ENCODE peak calls at places on chromosome 15, in nine cellular contexts. K is sigmoid colon, C is PC-3, T is IMR-90, D is cardiac muscle cell, I is mucosa of descending colon, F is OCI-LY7, E is lower lobe of right lung, W is vagina. X is an unnamed sample.

GRCh38 chr15:100131321-100132224 is 210.2 kb downstream of the ADAMTS17 start:
- DNase-seq in D (peak; percentile 75), F (no peak), I (peak; percentile 27), E (peak; percentile 62), T (peak; percentile 39), C (peak; percentile 56), K (no peak), W (no peak), X (peak; percentile 78)

GRCh38 chr15:78211189-78211921 is 23.0 kb downstream of the ACSBG1 start:
- DNase-seq in C (no peak), F (no peak), D (peak; percentile 42), I (no peak), E (no peak), K (no peak), T (no peak), W (peak; percentile 16), X (peak; percentile 14)

GRCh38 chr15:58147151-58147550 is 9.0 kb downstream of the AQP9 start:
- DNase-seq in D (no peak), K (no peak), F (no peak), W (no peak), C (no peak), T (no peak), I (no peak), E (no peak), X (no peak)

GRCh38 chr15:31296304-31297220 is 30.1 kb upstream of the KLF13 start:
- DNase-seq in T (no peak), K (peak; percentile 68), W (peak; percentile 93), D (no peak), E (peak; percentile 76), C (peak; percentile 90), I (peak; percentile 70), F (no peak), X (peak; percentile 69)

GRCh38 chr15:99452010-99452409 is 113.8 kb upstream of the MEF2A start:
- DNase-seq in W (peak; percentile 49), K (peak; percentile 61), C (no peak), F (no peak), E (no peak), I (no peak), T (no peak), D (no peak), X (peak; percentile 18)

GRCh38 chr15:29159771-29160455 is 109.7 kb downstream of the NSMCE3 start:
- DNase-seq in C (no peak), K (no peak), T (no peak), D (no peak), W (no peak), E (no peak), I (no peak), F (no peak), X (no peak)

GRCh38 chr15:97904196-97904572 is 56.3 kb upstream of the ARRDC4 start:
- DNase-seq in C (peak; percentile 62), T (peak; percentile 44), K (peak; percentile 88), I (peak; percentile 87), E (peak; percentile 76), W (no peak), D (peak; percentile 74), F (peak; percentile 2), X (peak; percentile 87)

GRCh38 chr15:71295242-71296031 is 180.2 kb downstream of the THSD4 start:
- DNase-seq in W (no peak), C (peak; percentile 98), F (no peak), T (peak; percentile 100), K (no peak), D (peak; percentile 90), I (no peak), E (no peak), X (no peak)

GRCh38 chr15:77513226-77513625 is 92.5 kb downstream of the HMG20A start:
- DNase-seq in K (peak; percentile 15), I (no peak), W (no peak), E (no peak), T (no peak), C (peak; percentile 9), D (no peak), F (no peak), X (no peak)

GRCh38 chr15:20356444-20357138 is 185.0 kb downstream of the GOLGA6L6 start:
- DNase-seq in K (peak; percentile 69), W (no peak), I (peak; percentile 69), T (no peak), E (peak; percentile 73), C (peak; percentile 91), F (peak; percentile 59), D (no peak), X (peak; percentile 77)

GRCh38 chr15:38263996-38264395 is 11.4 kb downstream of the SPRED1 start:
- DNase-seq in W (no peak), C (no peak), D (no peak), E (no peak), F (no peak), K (no peak), T (peak; percentile 80), I (no peak), X (no peak)

GRCh38 chr15:68379058-68379758 is 52.8 kb downstream of the ITGA11 start:
- DNase-seq in F (peak; percentile 9), D (no peak), W (peak; percentile 49), C (no peak), K (peak; percentile 14), T (no peak), I (no peak), E (peak; percentile 36), X (no peak)

GRCh38 chr15:44317423-44317822 is 28.9 kb downstream of the GOLM2 start:
- DNase-seq in D (no peak), I (no peak), E (no peak), C (no peak), F (no peak), K (no peak), W (no peak), T (no peak), X (peak; percentile 35)

GRCh38 chr15:85579957-85580694 is 199.7 kb downstream of the AKAP13 start:
- DNase-seq in T (no peak), I (peak; percentile 82), K (peak; percentile 67), F (no peak), W (no peak), E (no peak), D (peak; percentile 85), C (no peak), X (no peak)

GRCh38 chr15:96274698-96275097 is 55.8 kb upstream of the NR2F2 start:
- DNase-seq in C (peak; percentile 81), D (no peak), E (no peak), K (no peak), W (no peak), T (no peak), F (no peak), I (no peak), X (no peak)

GRCh38 chr15:66462630-66463029 is 34.9 kb downstream of the SNAPC5 start:
- DNase-seq in W (no peak), T (peak; percentile 12), F (no peak), K (no peak), D (no peak), C (no peak), E (no peak), I (no peak), X (no peak)

GRCh38 chr15:66459818-66460615 is 37.5 kb downstream of the SNAPC5 start:
- DNase-seq in D (no peak), E (no peak), C (peak; percentile 57), W (no peak), F (no peak), K (no peak), I (no peak), T (peak; percentile 77), X (no peak)

GRCh38 chr15:66456211-66456610 is 41.4 kb downstream of the SNAPC5 start:
- DNase-seq in I (no peak), D (no peak), T (peak; percentile 34), E (no peak), K (no peak), F (no peak), W (no peak), C (peak; percentile 81), X (no peak)

DNA sequence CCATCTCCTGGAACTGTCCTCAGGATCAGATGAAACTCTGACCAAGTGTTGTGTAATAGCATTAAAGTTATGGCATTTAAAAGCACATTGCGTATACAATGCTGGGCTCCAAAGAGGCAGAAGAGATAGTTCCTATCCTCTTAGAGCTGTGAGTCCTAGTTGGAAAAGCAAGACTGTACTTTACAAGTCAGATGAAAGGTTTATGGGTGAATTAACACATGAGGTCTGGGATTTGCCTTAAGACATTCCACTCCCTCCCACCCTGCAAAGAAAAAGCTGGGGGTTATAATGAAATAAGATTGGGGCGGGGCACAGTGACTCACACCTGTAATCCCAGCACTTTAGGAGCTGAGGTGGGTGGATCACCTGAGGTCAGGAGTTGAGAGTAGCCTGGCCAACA is 35.6 kb downstream of the SNAPC5 start:
- DNase-seq in C (peak; percentile 56), E (no peak), D (no peak), K (no peak), F (no peak), I (peak; percentile 20), W (no peak), T (peak; percentile 12), X (no peak)
- H3K4me3 ChIP-seq in C (no peak overlapping the region), E (no peak overlapping the region), D (no peak overlapping the region), K (no peak overlapping the region), F (no peak overlapping the region), I (no peak overlapping the region), W (no peak overlapping the region), T (no peak overlapping the region), X (no peak overlapping the region)

DNA sequence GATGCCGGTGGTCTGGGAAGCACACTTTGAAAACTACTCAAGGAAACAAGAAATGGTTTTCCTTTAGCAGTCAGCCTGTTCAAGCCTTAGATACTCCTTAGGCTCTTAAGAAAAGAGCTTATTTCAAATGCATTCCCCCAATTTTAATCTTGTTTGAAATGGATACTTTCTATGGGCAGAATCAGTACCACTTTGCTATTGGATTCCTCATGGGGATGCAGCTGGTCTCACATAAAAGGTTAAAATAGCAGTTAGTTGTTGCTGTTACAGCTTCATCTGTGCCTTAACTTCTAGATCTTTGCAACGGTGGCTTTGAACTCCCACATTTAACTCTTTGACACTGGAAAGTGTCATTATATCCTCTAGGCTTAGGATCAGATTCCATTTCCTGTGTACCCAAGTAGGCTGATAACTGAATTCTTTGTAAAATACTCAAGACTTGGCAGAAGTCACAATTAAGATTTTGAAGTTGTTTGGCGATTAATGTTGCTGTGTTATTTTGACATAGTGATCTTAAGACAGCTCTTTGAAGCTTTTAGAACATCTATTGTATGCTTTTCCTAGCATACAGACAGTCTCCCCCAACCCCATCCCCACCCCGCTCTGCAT is 2.2 kb downstream of the THBS1 start:
- DNase-seq in K (no peak), F (no peak), D (peak; percentile 43), I (no peak), T (no peak), W (no peak), E (no peak), C (no peak), X (no peak)
- H3K36me3 ChIP-seq in K (peaks cover 64% of the 10 kb centered on the region), F (no peaks in the 10 kb centered on the region), D (peaks cover 34% of the 10 kb centered on the region), I (no peaks in the 10 kb centered on the region), T (peaks cover 58% of the 10 kb centered on the region), W (no peaks in the 10 kb centered on the region), E (peaks cover 61% of the 10 kb centered on the region), C (peaks cover 61% of the 10 kb centered on the region), X (peaks cover 39% of the 10 kb centered on the region)

GRCh38 chr15:41584636-41585139 is 25.7 kb downstream of the TYRO3 start:
- DNase-seq in K (no peak), D (peak; percentile 25), C (no peak), F (no peak), T (no peak), E (no peak), W (no peak), I (no peak), X (no peak)
- H3K4me3 ChIP-seq in K (peak overlapping the region; percentile 56), D (no peak overlapping the region), C (peak overlapping the region; percentile 68), F (no peak overlapping the region), T (no peak overlapping the region), E (peak overlapping the region; percentile 60), W (peak overlapping the region; percentile 44), I (no peak overlapping the region), X (peak overlapping the region; percentile 43)

DNA sequence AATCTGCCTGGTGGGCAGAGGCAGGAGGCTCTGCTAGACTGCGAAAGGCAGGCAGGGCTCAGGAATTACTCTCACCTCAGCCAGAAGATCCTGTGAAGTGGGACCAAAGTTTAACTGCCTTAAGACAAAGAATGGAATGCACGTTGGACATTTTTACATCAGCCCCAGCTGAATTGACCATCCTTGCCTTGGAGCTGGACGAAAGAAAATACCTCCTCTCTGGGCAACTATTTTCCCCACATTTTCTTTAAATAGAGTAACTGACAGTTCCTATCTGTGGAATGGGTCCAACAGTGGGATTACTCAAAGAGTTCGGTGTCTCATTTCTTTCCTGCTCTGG is 28.7 kb downstream of the ARID3B start:
- DNase-seq in W (no peak), D (no peak), I (no peak), E (no peak), C (no peak), F (no peak), T (no peak), K (no peak), X (no peak)
- H3K36me3 ChIP-seq in W (no peaks in the 10 kb centered on the region), D (peaks cover 18% of the 10 kb centered on the region), I (no peaks in the 10 kb centered on the region), E (peaks cover 44% of the 10 kb centered on the region), C (peaks cover 40% of the 10 kb centered on the region), F (no peaks in the 10 kb centered on the region), T (peaks cover 10% of the 10 kb centered on the region), K (peaks cover 23% of the 10 kb centered on the region), X (peaks cover 23% of the 10 kb centered on the region)

X was measured in H7.